ENCODE peak calls at places on chromosomes 1 and 21, in four cellular contexts. A, L, D and P are unnamed samples.

GRCh38 chr1:8523641-8524206 is 205.8 kb downstream of the SLC45A1 start:
- DNase-seq in A (no peak), D (no peak), L (no peak), P (no peak)

GRCh38 chr1:86537928-86538695 is 8.8 kb upstream of the CLCA4 start:
- DNase-seq in D (peak; percentile 33), L (no peak), A (no peak), P (no peak)

GRCh38 chr21:44085491-44086321 is 21.5 kb upstream of the PWP2 start:
- DNase-seq in A (peak; percentile 33), L (no peak), D (no peak), P (no peak)

GRCh38 chr1:59776960-59777852 is 37.5 kb upstream of the HOOK1 start:
- DNase-seq in D (peak; percentile 51), L (no peak), A (no peak), P (no peak)

GRCh38 chr1:176118985-176119384 is 88.1 kb downstream of the COP1 start:
- DNase-seq in L (no peak), A (no peak), D (no peak), P (no peak)

GRCh38 chr21:32448803-32449594 is 36.5 kb downstream of the EVA1C start:
- DNase-seq in A (no peak), L (no peak), D (peak; percentile 81), P (no peak)

GRCh38 chr1:41503507-41504125 is 19.1 kb upstream of the EDN2 start:
- DNase-seq in D (no peak), L (no peak), A (no peak), P (no peak)

GRCh38 chr1:55506686-55507577 is 291.8 kb upstream of the USP24 start:
- DNase-seq in D (peak; percentile 26), A (no peak), L (no peak), P (peak; percentile 70)

GRCh38 chr1:181101581-181102226 is 13.2 kb downstream of the IER5 start:
- DNase-seq in A (no peak), D (peak; percentile 83), L (no peak), P (peak; percentile 68)

GRCh38 chr1:54748094-54748835 is 16.1 kb downstream of the PARS2 start:
- DNase-seq in A (no peak), L (no peak), D (no peak), P (no peak)

GRCh38 chr1:117366281-117366981 is 818 bp upstream of the MAN1A2 start:
- DNase-seq in D (peak; percentile 62), A (peak; percentile 92), L (peak; percentile 92), P (peak; percentile 82)

GRCh38 chr1:77899647-77900320 is 11.4 kb downstream of the NEXN start:
- DNase-seq in D (peak; percentile 34), A (no peak), L (no peak), P (peak; percentile 21)

GRCh38 chr1:7783178-7783711 is 846 bp upstream of the PER3 start:
- DNase-seq in A (peak; percentile 71), D (peak; percentile 55), L (peak; percentile 85), P (peak; percentile 26)

GRCh38 chr1:20426371-20426770 is 59.6 kb downstream of the CAMK2N1 start:
- DNase-seq in L (no peak), A (no peak), D (no peak), P (no peak)

GRCh38 chr1:207908112-207908734 is 2.7 kb downstream of the CD34 start:
- DNase-seq in D (no peak), L (peak; percentile 81), A (no peak), P (no peak)

GRCh38 chr21:37915516-37915915 is 741 bp downstream of the KCNJ6 start:
- DNase-seq in A (no peak), D (no peak), L (no peak), P (peak; percentile 9)

GRCh38 chr1:116002781-116003455 is 26.6 kb downstream of the SLC22A15 start:
- DNase-seq in D (no peak), L (no peak), A (peak; percentile 55), P (no peak)

GRCh38 chr1:195790514-195791168 is 817.6 kb downstream of the KCNT2 start:
- DNase-seq in D (no peak), L (no peak), A (no peak), P (no peak)

GRCh38 chr1:228265167-228265566 is 57.3 kb downstream of the OBSCN start:
- DNase-seq in L (no peak), A (no peak), D (peak; percentile 8), P (no peak)

GRCh38 chr1:201944002-201944401 is 2.3 kb downstream of the LMOD1 start:
- DNase-seq in L (no peak), D (no peak), A (no peak), P (no peak)
- H3K4me3 ChIP-seq in L (peak overlapping the region; percentile 58), D (peak overlapping the region; percentile 39), A (peak overlapping the region; percentile 50), P (no peak overlapping the region)

GRCh38 chr1:43833013-43833412 is 100.6 kb upstream of the ARTN start:
- DNase-seq in A (no peak), D (no peak), L (no peak), P (no peak)

GRCh38 chr1:43836267-43836951 is 97.2 kb upstream of the ARTN start:
- DNase-seq in D (peak; percentile 33), L (peak; percentile 75), A (peak; percentile 86), P (peak; percentile 76)

GRCh38 chr1:43831866-43832654 is 101.5 kb upstream of the ARTN start:
- DNase-seq in A (no peak), D (no peak), L (no peak), P (no peak)

GRCh38 chr1:43835141-43836021 is 98.2 kb upstream of the ARTN start:
- DNase-seq in L (peak; percentile 47), D (peak; percentile 97), A (no peak), P (peak; percentile 93)

GRCh38 chr1:43834280-43835140 is 99.1 kb upstream of the ARTN start:
- DNase-seq in A (no peak), L (peak; percentile 38), D (peak; percentile 97), P (peak; percentile 97)
- H3K27ac ChIP-seq in A (peak overlapping the region; percentile 25), L (peak overlapping the region; percentile 52), D (peak overlapping the region; percentile 15), P (peak overlapping the region; percentile 98)

GRCh38 chr1:36381405-36381804 is 4.3 kb downstream of the STK40 start:
- DNase-seq in D (no peak), L (no peak), A (no peak), P (no peak)
- H3K4me3 ChIP-seq in D (no peak overlapping the region), L (no peak overlapping the region), A (no peak overlapping the region), P (no peak overlapping the region)

GRCh38 chr1:234214911-234215892 is 158.1 kb upstream of the COA6 start:
- DNase-seq in A (peak; percentile 64), D (no peak), L (no peak), P (no peak)
- H3K27ac ChIP-seq in A (no peak overlapping the region), D (no peak overlapping the region), L (no peak overlapping the region), P (no peak overlapping the region)

DNA sequence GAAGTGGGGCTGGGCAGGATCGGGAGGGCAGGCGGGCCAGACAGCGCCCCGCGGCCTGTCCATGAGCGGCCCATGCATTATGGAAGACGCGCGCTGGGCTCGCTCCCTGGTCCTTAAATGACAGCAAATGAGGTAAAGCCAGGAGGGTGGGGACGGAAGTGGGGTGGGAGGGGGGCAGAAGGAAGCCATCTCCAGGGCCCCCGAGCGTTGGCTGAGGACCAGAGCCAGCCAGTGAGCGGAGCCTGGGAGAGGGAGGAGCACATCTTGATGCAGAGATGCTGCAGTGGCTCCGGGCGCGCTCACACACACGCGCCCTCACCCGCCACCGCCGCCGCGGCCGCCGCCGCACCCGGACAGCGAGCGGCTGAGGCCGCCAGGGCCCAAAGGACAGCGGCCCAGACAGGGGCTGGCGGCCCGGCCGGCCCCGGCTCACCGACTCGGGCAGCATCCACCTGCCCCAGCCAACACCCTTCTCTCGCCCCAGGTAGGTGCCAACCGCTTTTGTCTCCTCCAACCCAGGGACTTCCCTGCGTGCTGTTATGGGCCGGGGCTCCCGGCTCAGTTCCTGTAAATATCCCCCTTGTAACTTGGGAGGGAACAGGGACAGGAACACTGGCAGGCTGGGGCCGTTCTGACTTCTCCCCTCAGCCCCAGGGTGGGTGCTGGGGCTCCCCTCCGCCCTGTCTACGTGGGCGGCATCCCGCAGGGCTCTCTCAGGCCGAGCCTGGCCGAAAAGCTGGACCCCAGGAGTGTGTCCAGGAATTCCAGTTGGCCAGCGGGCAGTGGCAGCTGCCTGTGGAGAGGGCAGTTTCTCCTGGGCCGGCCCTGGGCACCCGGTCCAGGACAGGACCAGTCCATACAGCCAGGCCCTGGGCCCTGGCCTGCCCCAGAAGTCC is at the start of gene CNTN2:
- DNase-seq in D (no peak), L (no peak), A (no peak), P (no peak)
- H3K4me3 ChIP-seq in D (no peak within 1 kb of the TSS), L (no peak within 1 kb of the TSS), A (peak within 1 kb of the TSS; percentile 18), P (no peak within 1 kb of the TSS)